ENCODE peak calls at places on chromosomes 7 and 10, in four cellular contexts. D is IMR-90, V is K562, U is GM12878. N is an unnamed sample.

GRCh38 chr7:30841025-30841735 is 70.0 kb downstream of the MINDY4 start:
- DNase-seq in D (no peak), V (peak), U (no peak), N (no peak)

GRCh38 chr7:5234852-5235831 is 45.1 kb downstream of the WIPI2 start:
- DNase-seq in D (peak), V (no peak), U (peak), N (no peak)

GRCh38 chr7:23027261-23027660 is 13.3 kb upstream of the HYCC1 start:
- DNase-seq in D (no peak), V (no peak), U (no peak), N (no peak)

GRCh38 chr7:15753834-15754600 is 67.5 kb upstream of the MEOX2 start:
- DNase-seq in D (no peak), V (no peak), U (no peak), N (no peak)

GRCh38 chr7:36281945-36282727 is 107.5 kb upstream of the ANLN start:
- DNase-seq in D (peak), V (no peak), U (no peak), N (no peak)

GRCh38 chr10:87656431-87657072 is 3.1 kb upstream of the PAPSS2 start:
- DNase-seq in D (peak), V (peak), U (no peak), N (peak)

GRCh38 chr10:84331091-84331490 is 2.7 kb downstream of the CCSER2 start:
- DNase-seq in D (no peak), V (no peak), U (no peak), N (no peak)

GRCh38 chr10:113169853-113170455 is 219.9 kb downstream of the TCF7L2 start:
- DNase-seq in D (no peak), V (no peak), U (peak), N (no peak)

GRCh38 chr7:7330997-7331396 is 148.7 kb downstream of the C1GALT1 start:
- DNase-seq in D (no peak), V (no peak), U (no peak), N (peak)

GRCh38 chr7:41969713-41970112 is 266.8 kb upstream of the INHBA start:
- DNase-seq in D (peak), V (no peak), U (no peak), N (no peak)

GRCh38 chr10:78913219-78914059 is 155.3 kb upstream of the ZMIZ1 start:
- DNase-seq in D (no peak), V (no peak), U (no peak), N (no peak)

GRCh38 chr10:27745719-27746363 is at the start of gene MKX:
- DNase-seq in D (peak), V (no peak), U (no peak), N (no peak)

GRCh38 chr10:25867321-25867720 is 66.7 kb upstream of the MYO3A start:
- DNase-seq in D (no peak), V (no peak), U (no peak), N (no peak)

GRCh38 chr7:140752533-140752932 is 56.0 kb downstream of the NDUFB2 start:
- DNase-seq in D (no peak), V (no peak), U (no peak), N (no peak)

GRCh38 chr10:120514035-120514620 is 57.1 kb downstream of the PLPP4 start:
- DNase-seq in D (peak), V (peak), U (no peak), N (peak)

GRCh38 chr7:47581442-47581820 is 480 bp downstream of the TNS3 start:
- DNase-seq in D (no peak), V (no peak), U (no peak), N (no peak)

GRCh38 chr10:6133331-6134098 is 44.7 kb downstream of the RBM17 start:
- DNase-seq in D (no peak), V (no peak), U (no peak), N (no peak)

GRCh38 chr7:82164813-82165212 is 278.8 kb downstream of the CACNA2D1 start:
- DNase-seq in D (peak), V (no peak), U (no peak), N (no peak)

GRCh38 chr7:44629825-44630580 is 23.6 kb downstream of the OGDH start:
- DNase-seq in D (no peak), V (no peak), U (no peak), N (no peak)

GRCh38 chr10:119306514-119306951 is 99.2 kb downstream of the GRK5 start:
- DNase-seq in D (no peak), V (peak), U (peak), N (peak)

GRCh38 chr10:70537398-70538194 is 59.0 kb downstream of the PALD1 start:
- DNase-seq in D (no peak), V (peak), U (no peak), N (peak)

GRCh38 chr7:96034940-96035727 is 262.8 kb downstream of the DYNC1I1 start:
- DNase-seq in D (no peak), V (no peak), U (no peak), N (no peak)

GRCh38 chr10:90775351-90776028 is 82.3 kb downstream of the HTR7 start:
- DNase-seq in D (no peak), V (no peak), U (peak), N (no peak)

GRCh38 chr10:49109669-49110335 is 5.5 kb downstream of the VSTM4 start:
- DNase-seq in D (peak), V (no peak), U (no peak), N (no peak)

GRCh38 chr7:134565643-134566136 is 16.8 kb downstream of the AKR1B15 start:
- DNase-seq in D (peak), V (no peak), U (no peak), N (no peak)

GRCh38 chr7:99588868-99589267 is 9.2 kb upstream of the TMEM225B start:
- DNase-seq in D (no peak), V (no peak), U (no peak), N (no peak)

GRCh38 chr7:122412886-122413285 is 108.3 kb upstream of the FEZF1 start:
- DNase-seq in D (peak), V (no peak), U (no peak), N (no peak)

GRCh38 chr7:150383710-150384397 is 4.7 kb downstream of the ZNF775 start:
- DNase-seq in D (no peak), V (peak), U (no peak), N (no peak)

GRCh38 chr10:51895209-51895608 is 195.8 kb upstream of the CSTF2T start:
- DNase-seq in D (peak), V (no peak), U (no peak), N (no peak)

GRCh38 chr7:69932034-69932628 is 333.9 kb downstream of the AUTS2 start:
- DNase-seq in D (peak), V (no peak), U (no peak), N (peak)

GRCh38 chr10:84334806-84335205 is 6.4 kb downstream of the CCSER2 start:
- DNase-seq in D (no peak), V (no peak), U (no peak), N (no peak)

GRCh38 chr7:74441801-74442200 is 11.9 kb upstream of the GTF2IRD1 start:
- DNase-seq in D (peak), V (no peak), U (no peak), N (no peak)

GRCh38 chr7:74438327-74438726 is 15.4 kb upstream of the GTF2IRD1 start:
- DNase-seq in D (no peak), V (no peak), U (no peak), N (no peak)

GRCh38 chr7:74439546-74439945 is 14.2 kb upstream of the GTF2IRD1 start:
- DNase-seq in D (no peak), V (no peak), U (no peak), N (no peak)

GRCh38 chr7:74449144-74449543 is 4.6 kb upstream of the GTF2IRD1 start:
- DNase-seq in D (no peak), V (no peak), U (no peak), N (no peak)

DNA sequence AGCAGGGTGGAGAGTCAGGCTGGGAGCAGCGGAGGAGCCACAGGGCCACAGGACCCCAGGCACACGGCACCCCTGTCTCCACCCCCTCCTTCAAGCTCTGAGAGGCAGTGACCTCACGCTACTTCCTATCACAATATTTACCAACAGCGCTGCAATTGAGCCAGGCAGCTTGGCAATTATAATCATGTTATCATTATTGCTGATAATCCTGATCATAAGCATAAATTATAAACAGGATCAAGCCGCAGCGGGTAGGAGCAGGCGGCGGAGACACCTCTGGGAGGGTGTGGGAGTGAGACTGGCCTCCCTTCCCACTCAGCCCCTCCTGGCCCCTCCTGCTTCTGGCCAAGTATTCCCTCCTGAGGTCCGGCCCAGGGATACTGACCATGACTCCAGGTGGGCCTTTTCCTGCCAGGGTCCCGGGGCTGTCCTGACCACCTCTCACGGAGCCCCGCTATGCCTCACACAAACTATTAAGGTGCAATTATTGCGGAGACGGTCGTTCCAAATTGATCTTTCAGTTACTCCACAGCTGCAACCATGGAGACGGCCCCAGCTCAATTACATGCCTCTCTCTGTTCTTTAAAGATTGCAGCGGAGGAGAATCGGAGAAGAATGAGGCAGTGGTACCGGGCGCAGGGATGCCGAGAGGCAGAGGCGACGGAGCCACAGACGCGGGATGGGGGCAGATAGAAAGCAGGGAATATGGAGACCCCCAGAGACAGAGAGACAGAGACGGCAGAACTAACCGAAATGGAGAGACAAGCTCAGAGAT is 9.9 kb upstream of the GTF2IRD1 start:
- DNase-seq in D (no peak), V (no peak), U (no peak), N (no peak)
- H3K4me2 ChIP-seq in D (no peak), V (no peak), U (no peak), N (no peak)

DNA sequence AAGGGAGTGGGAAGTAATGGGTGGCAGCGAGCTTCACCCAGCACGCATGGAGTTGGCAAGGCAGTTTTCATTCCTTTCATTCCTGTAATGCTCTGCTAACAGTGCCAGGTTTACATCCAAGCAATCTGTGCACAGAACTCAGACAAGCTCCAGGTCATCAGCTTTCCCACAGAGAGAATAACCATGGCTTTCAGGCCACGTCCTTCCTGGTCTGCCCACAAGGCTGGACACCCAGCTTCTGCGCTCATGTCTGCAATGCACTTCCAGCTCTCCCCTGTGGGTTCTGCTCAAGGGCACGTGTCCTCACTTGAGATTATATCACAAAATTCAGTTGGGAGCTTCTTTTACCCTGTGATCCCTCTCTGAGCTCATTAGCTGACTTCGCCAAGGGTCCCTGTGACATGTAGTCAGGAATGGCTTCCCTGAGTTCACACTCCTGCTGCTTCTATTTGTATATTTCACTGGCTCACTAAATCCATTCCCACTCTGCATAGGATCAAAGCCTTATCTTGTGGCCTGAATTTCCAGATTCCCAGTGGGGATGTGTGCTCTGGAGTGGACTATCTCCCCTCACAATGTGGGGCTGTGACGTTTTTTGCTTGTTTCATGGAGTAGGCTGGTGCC is 18.6 kb downstream of the AKR1C2 start:
- DNase-seq in D (peak), V (no peak), U (no peak), N (peak)
- TF ChIP-seq ELK1 in D (no peak), V (no peak), U (no peak), N (no peak)

GRCh38 chr7:101803203-101804086 is 14.0 kb upstream of the CUX1 start:
- DNase-seq in D (no peak), V (no peak), U (no peak), N (no peak)
- H3K4me2 ChIP-seq in D (no peak), V (no peak), U (no peak), N (no peak)

DNA sequence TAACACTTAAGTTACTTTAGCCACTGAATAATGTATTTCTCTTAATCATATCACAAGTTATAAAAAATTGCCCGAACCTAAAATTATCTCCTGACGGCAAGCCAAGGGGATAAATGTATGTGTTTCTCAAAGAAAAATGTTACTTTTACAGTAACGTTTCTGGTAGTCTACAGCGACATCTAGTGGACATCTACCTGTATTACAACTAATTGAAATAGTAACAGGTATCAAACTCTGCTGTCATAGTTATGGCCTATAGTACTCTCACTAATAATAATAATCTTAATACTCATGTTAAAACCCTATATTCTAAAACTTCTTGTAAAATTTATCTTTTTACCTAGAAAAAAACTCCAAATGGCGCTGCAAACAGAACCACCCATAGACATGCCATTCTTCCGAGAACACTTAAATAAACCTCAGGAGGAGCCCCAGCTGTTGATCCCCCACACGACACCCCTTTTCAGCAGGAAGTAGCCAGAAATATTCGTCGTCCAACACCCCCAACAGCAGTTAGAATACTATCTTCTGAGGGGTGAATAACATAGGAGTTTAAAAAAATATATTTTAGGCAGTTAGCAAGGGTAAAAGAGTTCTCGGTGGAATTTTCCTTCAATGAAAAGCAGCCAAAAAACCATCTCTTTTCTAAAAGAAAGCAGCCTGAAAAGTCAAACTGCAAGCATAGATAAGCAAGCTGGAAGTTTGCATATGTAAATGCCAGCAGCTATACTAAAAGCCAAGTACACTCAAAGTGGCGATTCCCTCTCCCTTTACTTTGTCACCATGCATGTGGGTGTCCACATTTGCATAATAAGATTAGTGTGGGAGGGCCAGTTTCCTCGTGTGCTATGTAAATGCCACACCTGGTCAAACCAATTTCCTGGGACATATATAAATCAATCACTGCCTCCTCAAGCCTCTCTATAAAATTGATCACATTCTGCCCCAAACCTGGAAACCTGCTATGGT is 40.5 kb upstream of the ZNF107 start:
- DNase-seq in D (no peak), V (peak), U (no peak), N (no peak)
- TF ChIP-seq ELK1 in D (no peak), V (no peak), U (no peak), N (no peak)

N was measured in A549.